ENCODE peak calls at places on chromosome 6, in nine cellular contexts. W is neural progenitor cell; H is right lobe of liver; D is brain microvascular endothelial cell; S is fibroblast of lung; Y is mammary epithelial cell; L is CD8-positive, alpha-beta T cell; U is ascending aorta; A is stomach. E is an unnamed sample. For H3K27me3, the result is how much of the 10 kb centered on the place peaks cover.

GRCh38 chr6:40912158-40912946 is 126.7 kb downstream of the UNC5CL start:
- DNase-seq in W (peak), H (peak), D (no peak), S (peak), Y (peak), L (no peak), U (no peak), A (peak), E (peak)

GRCh38 chr6:71410164-71410566 is 121.6 kb downstream of the OGFRL1 start:
- DNase-seq in W (no peak), H (no peak), D (no peak), S (no peak), Y (peak), L (no peak), U (no peak), A (peak), E (no peak)

GRCh38 chr6:87174078-87174579 is 18.8 kb downstream of the ZNF292 start:
- DNase-seq in W (no peak), H (no peak), D (no peak), S (no peak), Y (peak), L (no peak), U (no peak), A (no peak), E (no peak)

GRCh38 chr6:108116424-108116780 is 41.9 kb upstream of the OSTM1 start:
- DNase-seq in W (no peak), H (no peak), D (no peak), S (no peak), Y (no peak), L (no peak), U (no peak), A (no peak), E (no peak)

GRCh38 chr6:74657033-74657432 is 548.8 kb downstream of the COL12A1 start:
- DNase-seq in W (no peak), H (no peak), D (no peak), S (no peak), Y (peak), L (no peak), U (no peak), A (no peak), E (no peak)

GRCh38 chr6:29661071-29661470 is 4.2 kb downstream of the MOG start:
- DNase-seq in W (no peak), H (no peak), D (no peak), S (no peak), Y (no peak), L (no peak), U (no peak), A (no peak), E (no peak)

GRCh38 chr6:89792881-89793280 is 26.7 kb downstream of the MDN1 start:
- DNase-seq in W (peak), H (peak), D (peak), S (peak), Y (peak), L (no peak), U (no peak), A (no peak), E (peak)

GRCh38 chr6:149129401-149130077 is 188.0 kb upstream of the TAB2 start:
- DNase-seq in W (no peak), H (no peak), D (peak), S (peak), Y (peak), L (no peak), U (no peak), A (no peak), E (no peak)

GRCh38 chr6:167735498-167736201 is 91.1 kb upstream of the AFDN start:
- DNase-seq in W (no peak), H (peak), D (no peak), S (no peak), Y (no peak), L (no peak), U (peak), A (peak), E (peak)

GRCh38 chr6:122610690-122611455 is 668 bp downstream of the PKIB start:
- DNase-seq in W (peak), H (peak), D (no peak), S (peak), Y (peak), L (no peak), U (peak), A (peak), E (peak)

GRCh38 chr6:14478396-14479225 is 361.0 kb downstream of the CD83 start:
- DNase-seq in W (no peak), H (no peak), D (no peak), S (no peak), Y (no peak), L (no peak), U (no peak), A (no peak), E (no peak)

GRCh38 chr6:154498340-154498934 is 12.0 kb downstream of the CNKSR3 start:
- DNase-seq in W (no peak), H (no peak), D (no peak), S (no peak), Y (no peak), L (no peak), U (no peak), A (no peak), E (no peak)

GRCh38 chr6:154499854-154500589 is 10.5 kb downstream of the CNKSR3 start:
- DNase-seq in W (no peak), H (no peak), D (no peak), S (no peak), Y (no peak), L (no peak), U (no peak), A (no peak), E (no peak)

GRCh38 chr6:154496191-154496590 is 14.3 kb downstream of the CNKSR3 start:
- DNase-seq in W (no peak), H (no peak), D (no peak), S (no peak), Y (no peak), L (no peak), U (no peak), A (no peak), E (no peak)

GRCh38 chr6:154494592-154494991 is 15.9 kb downstream of the CNKSR3 start:
- DNase-seq in W (no peak), H (no peak), D (no peak), S (no peak), Y (no peak), L (no peak), U (no peak), A (no peak), E (no peak)

DNA sequence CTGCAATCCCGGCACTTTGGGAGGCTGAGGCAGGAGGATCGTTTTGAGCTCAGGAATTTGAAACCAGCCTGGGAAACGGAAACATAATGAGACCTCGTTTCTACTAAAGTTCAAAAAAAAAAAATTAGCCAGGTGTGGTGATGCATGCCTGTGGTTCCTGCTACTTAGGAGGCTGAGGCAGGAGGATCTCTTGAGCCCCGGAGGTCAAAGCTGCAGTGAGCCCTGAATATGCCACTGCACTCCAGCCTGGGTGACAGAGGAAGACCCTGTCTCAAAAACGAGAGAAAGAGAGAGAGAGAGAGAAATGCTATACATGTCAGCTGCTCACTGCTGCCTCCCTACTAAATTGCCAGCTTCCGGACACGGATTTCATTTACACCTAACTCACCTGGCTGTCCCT is 13.4 kb downstream of the CNKSR3 start:
- DNase-seq in W (no peak), H (no peak), D (no peak), S (no peak), Y (no peak), L (no peak), U (no peak), A (no peak), E (no peak)
- H3K27me3 ChIP-seq in W (under half), H (under half), D (under half), S (under half), Y (under half), L (under half), U (under half), A (under half), E (under half)

DNA sequence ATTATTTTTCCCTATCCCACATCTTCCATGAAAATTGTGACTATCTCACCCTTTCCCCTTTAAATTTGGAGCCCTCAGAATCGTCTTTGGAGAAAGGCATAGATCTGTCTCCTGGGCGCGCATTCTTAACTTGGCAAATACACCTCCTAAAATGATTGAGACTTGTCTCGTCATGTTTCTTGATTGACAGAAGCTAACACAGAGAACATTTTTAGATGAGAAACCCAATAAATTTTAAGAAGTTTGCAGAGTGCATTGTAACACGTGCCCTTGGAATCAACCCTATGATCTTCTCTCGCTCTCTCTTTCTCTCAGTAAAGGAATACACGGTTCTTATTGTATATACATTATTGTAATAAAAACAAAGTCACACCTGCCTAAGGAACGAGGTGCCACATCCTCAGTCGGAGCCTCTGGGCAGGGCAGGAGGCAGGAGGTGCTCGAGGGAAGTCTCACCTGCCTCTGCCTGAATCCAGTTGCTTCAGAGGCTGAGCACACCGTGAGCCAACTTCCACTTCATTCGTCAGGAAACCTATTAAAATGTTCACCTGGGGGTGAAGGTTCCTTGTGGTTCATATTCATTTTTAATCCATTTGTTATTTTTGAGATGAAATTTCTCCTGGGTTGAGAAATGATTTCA is 90.4 kb upstream of the THBS2 start:
- DNase-seq in W (no peak), H (no peak), D (no peak), S (no peak), Y (peak), L (no peak), U (no peak), A (no peak), E (no peak)
- H3K27me3 ChIP-seq in W (under half), H (under half), D (under half), S (under half), Y (under half), L (under half), U (under half), A (under half), E (under half)

GRCh38 chr6:46525583-46525982 is 34.3 kb upstream of the RCAN2 start:
- DNase-seq in W (no peak), H (no peak), D (no peak), S (no peak), Y (no peak), L (no peak), U (no peak), A (no peak), E (no peak)
- H3K27me3 ChIP-seq in W (under half), H (under half), D (under half), S (under half), Y (under half), L (under half), U (under half), A (under half), E (under half)

GRCh38 chr6:93376026-93376540 is 43.3 kb downstream of the EPHA7 start:
- DNase-seq in W (no peak), H (no peak), D (no peak), S (no peak), Y (no peak), L (no peak), U (no peak), A (no peak), E (no peak)
- H3K27me3 ChIP-seq in W (under half), H (under half), D (under half), S (under half), Y (under half), L (under half), U (under half), A (under half), E (under half)

DNA sequence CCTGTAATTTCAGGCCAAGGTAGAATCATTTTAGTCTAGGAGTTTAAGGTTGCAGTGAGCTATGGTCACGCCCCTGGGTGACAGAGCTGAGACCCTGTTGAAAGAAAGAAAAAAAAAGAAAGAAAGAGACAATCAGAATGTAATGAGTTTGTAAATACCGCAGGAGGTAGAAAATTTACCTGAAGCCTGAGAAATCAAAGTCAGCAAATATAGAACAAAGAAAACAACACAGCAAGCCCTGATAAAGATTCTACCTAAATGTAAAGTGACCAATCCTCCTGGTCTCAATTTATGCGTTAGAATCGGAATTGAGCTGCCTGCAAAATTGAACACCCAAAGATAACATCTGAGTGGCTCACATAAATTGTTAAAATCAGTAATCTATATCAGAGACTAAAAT is 146.5 kb upstream of the ZNF184 start:
- DNase-seq in W (no peak), H (no peak), D (no peak), S (no peak), Y (no peak), L (no peak), U (no peak), A (no peak), E (no peak)
- H3K27me3 ChIP-seq in W (under half), H (under half), D (under half), S (under half), Y (under half), L (under half), U (under half), A (half or more), E (under half)